ENCODE peak calls at places on chromosomes 1 and 21, in four cellular contexts. B, L, V and D are unnamed samples.

GRCh38 chr1:62476525-62477219 is 39.8 kb downstream of the USP1 start:
- DNase-seq in V (no peak), B (no peak), L (no peak), D (no peak)

GRCh38 chr1:245095903-245096302 is 58.9 kb upstream of the KIF26B start:
- DNase-seq in L (no peak), V (no peak), B (no peak), D (no peak)

GRCh38 chr1:3598522-3599285 is 12.6 kb downstream of the MEGF6 start:
- DNase-seq in B (no peak), V (no peak), L (no peak), D (no peak)

GRCh38 chr1:20061866-20062265 is 8.1 kb upstream of the PLA2G5 start:
- DNase-seq in L (no peak), B (no peak), V (no peak), D (no peak)

GRCh38 chr21:34156957-34157356 is 83.6 kb downstream of the MRPS6 start:
- DNase-seq in B (no peak), V (no peak), L (no peak), D (no peak)

GRCh38 chr1:110286564-110286963 is 52.6 kb upstream of the RBM15 start:
- DNase-seq in B (no peak), V (no peak), L (no peak), D (no peak)

GRCh38 chr1:64915381-64916274 is 50.7 kb downstream of the JAK1 start:
- DNase-seq in L (peak), V (no peak), B (peak), D (no peak)

GRCh38 chr1:1003618-1004419 is 3.9 kb upstream of the HES4 start:
- DNase-seq in B (peak), L (no peak), V (no peak), D (no peak)

GRCh38 chr1:26697441-26697977 is 1.7 kb downstream of the ARID1A start:
- DNase-seq in L (no peak), B (no peak), V (peak), D (no peak)

GRCh38 chr1:241839369-241839990 is 8.5 kb upstream of the EXO1 start:
- DNase-seq in B (no peak), V (no peak), L (no peak), D (no peak)

GRCh38 chr1:85137660-85138059 is 63.2 kb downstream of the SYDE2 start:
- DNase-seq in B (peak), V (no peak), L (no peak), D (no peak)

GRCh38 chr1:1164701-1165451 is 8.8 kb upstream of the TTLL10 start:
- DNase-seq in L (no peak), B (peak), V (no peak), D (no peak)

GRCh38 chr1:54488831-54489626 is 59.0 kb upstream of the ACOT11 start:
- DNase-seq in B (peak), L (peak), V (peak), D (peak)

GRCh38 chr1:67683736-67684525 is 1.1 kb upstream of the GADD45A start:
- DNase-seq in L (peak), V (peak), B (no peak), D (no peak)

GRCh38 chr1:228074954-228075730 is 7.4 kb upstream of the ARF1 start:
- DNase-seq in L (no peak), V (no peak), B (no peak), D (no peak)

GRCh38 chr1:114756009-114756892 is 1.5 kb downstream of the CSDE1 start:
- DNase-seq in B (no peak), V (no peak), L (no peak), D (no peak)

GRCh38 chr1:219066631-219067349 is 106.9 kb upstream of the LYPLAL1 start:
- DNase-seq in L (peak), V (no peak), B (no peak), D (no peak)

GRCh38 chr1:19858894-19859293 is 23.3 kb upstream of the OTUD3 start:
- DNase-seq in V (no peak), B (no peak), L (no peak), D (no peak)

GRCh38 chr1:48215222-48215621 is 7.3 kb upstream of the SLC5A9 start:
- DNase-seq in V (no peak), L (no peak), B (no peak), D (no peak)

GRCh38 chr1:33735624-33736023 is 128.3 kb upstream of the HMGB4 start:
- DNase-seq in V (no peak), L (no peak), B (no peak), D (no peak)

GRCh38 chr1:199512037-199512710 is 515.3 kb upstream of the NR5A2 start:
- DNase-seq in V (no peak), B (no peak), L (no peak), D (no peak)

GRCh38 chr1:5254975-5255374 is 600.6 kb downstream of the AJAP1 start:
- DNase-seq in L (no peak), V (no peak), B (no peak), D (no peak)